ENCODE peak calls at places on chromosomes 16 and 17, in seven cellular contexts. E is Right ventricle myocardium superior; I is left colon; T is naive thymus-derived CD4-positive, alpha-beta T cell; O is cerebellar cortex; G is RCC 7860; Z is stimulated activated CD4-positive, alpha-beta T cell treated with anti-CD3 and anti-CD28 coated beads, Interleukin-15, amount 100 ng/mL, for 1 hour. C is an unnamed sample.

GRCh38 chr16:87145181-87146176 is 171.7 kb downstream of the C16orf95 start:
- DNase-seq in E (no peak), I (no peak), T (no peak), O (no peak), G (peak; percentile 89), Z (no peak), C (no peak)

GRCh38 chr16:31876955-31877828 is 3.6 kb downstream of the ZNF267 start:
- DNase-seq in E (no peak), I (no peak), T (peak; percentile 24), O (no peak), G (peak; percentile 90), Z (no peak), C (peak; percentile 49)

GRCh38 chr17:45855691-45856315 is 11.1 kb downstream of the SPPL2C start:
- DNase-seq in E (no peak), I (no peak), T (no peak), O (no peak), G (no peak), Z (no peak), C (no peak)

GRCh38 chr16:66874079-66874775 is 6.1 kb upstream of the PDP2 start:
- DNase-seq in E (no peak), I (no peak), T (no peak), O (peak; percentile 36), G (peak; percentile 16), Z (no peak), C (no peak)

GRCh38 chr16:28108590-28109247 is 45.2 kb upstream of the GSG1L start:
- DNase-seq in E (no peak), I (peak; percentile 22), T (no peak), O (no peak), G (no peak), Z (no peak), C (no peak)

GRCh38 chr17:78714534-78714933 is 67.5 kb downstream of the CYTH1 start:
- DNase-seq in E (no peak), I (no peak), T (no peak), O (no peak), G (no peak), Z (no peak), C (no peak)

GRCh38 chr17:7825206-7825980 is 8.6 kb upstream of the KDM6B start:
- DNase-seq in E (no peak), I (peak; percentile 8), T (no peak), O (peak; percentile 79), G (peak; percentile 45), Z (no peak), C (no peak)

GRCh38 chr17:53516643-53517042 is 306.1 kb upstream of the KIF2B start:
- DNase-seq in E (no peak), I (no peak), T (no peak), O (no peak), G (peak; percentile 9), Z (no peak), C (no peak)

GRCh38 chr17:50938821-50939541 is 72.8 kb upstream of the TOB1 start:
- DNase-seq in E (peak; percentile 11), I (no peak), T (no peak), O (no peak), G (no peak), Z (no peak), C (no peak)

GRCh38 chr17:62110923-62111484 is 45.9 kb upstream of the MED13 start:
- DNase-seq in E (no peak), I (no peak), T (no peak), O (no peak), G (no peak), Z (no peak), C (no peak)

GRCh38 chr17:64938925-64939474 is 19.7 kb upstream of the LRRC37A3 start:
- DNase-seq in E (peak; percentile 73), I (peak; percentile 45), T (peak; percentile 9), O (peak; percentile 16), G (peak; percentile 95), Z (no peak), C (peak; percentile 9)

GRCh38 chr16:75000481-75001081 is 1.8 kb downstream of the ZNRF1 start:
- DNase-seq in E (no peak), I (no peak), T (no peak), O (peak; percentile 48), G (peak; percentile 21), Z (no peak), C (no peak)

GRCh38 chr16:194516-194915 is 14.3 kb downstream of the HBQ1 start:
- DNase-seq in E (no peak), I (no peak), T (no peak), O (no peak), G (no peak), Z (no peak), C (no peak)

GRCh38 chr17:77497578-77497934 is 356.8 kb downstream of the SEC14L1 start:
- DNase-seq in E (no peak), I (no peak), T (no peak), O (no peak), G (no peak), Z (no peak), C (no peak)

GRCh38 chr17:36722121-36722902 is 120.9 kb downstream of the MRM1 start:
- DNase-seq in E (peak; percentile 77), I (peak; percentile 53), T (peak; percentile 82), O (peak; percentile 64), G (no peak), Z (peak; percentile 68), C (peak; percentile 79)

GRCh38 chr16:4877298-4877685 is 30.0 kb downstream of the UBN1 start:
- DNase-seq in E (no peak), I (no peak), T (no peak), O (no peak), G (no peak), Z (no peak), C (no peak)

GRCh38 chr16:35391328-35391727 is 1931.9 kb downstream of the TP53TG3F start:
- DNase-seq in E (no peak), I (no peak), T (no peak), O (peak; percentile 15), G (peak; percentile 48), Z (no peak), C (no peak)

GRCh38 chr17:43212641-43213490 is 1.2 kb downstream of the TMEM106A start:
- DNase-seq in E (no peak), I (no peak), T (peak; percentile 25), O (no peak), G (no peak), Z (no peak), C (no peak)

GRCh38 chr16:68328151-68328859 is 17.5 kb downstream of the PRMT7 start:
- DNase-seq in E (peak; percentile 82), I (peak; percentile 68), T (peak; percentile 77), O (peak; percentile 97), G (peak; percentile 72), Z (peak; percentile 59), C (peak; percentile 77)

GRCh38 chr16:14608604-14609003 is 21.5 kb downstream of the PARN start:
- DNase-seq in E (no peak), I (no peak), T (no peak), O (no peak), G (no peak), Z (no peak), C (no peak)

GRCh38 chr17:59746849-59747445 is 39.5 kb downstream of the VMP1 start:
- DNase-seq in E (no peak), I (no peak), T (peak; percentile 9), O (peak; percentile 67), G (peak; percentile 40), Z (no peak), C (peak; percentile 33)

GRCh38 chr17:73228748-73229236 is 32.9 kb downstream of the CPSF4L start:
- DNase-seq in E (peak; percentile 81), I (peak; percentile 67), T (no peak), O (no peak), G (peak; percentile 39), Z (no peak), C (no peak)